ENCODE peak calls at places on chromosomes 6 and 20, in four cellular contexts. A is WTC11, T is transverse colon, V is A673. H is an unnamed sample.

GRCh38 chr20:46823271-46823747 is 71.3 kb upstream of the EYA2 start:
- DNase-seq in A (no peak), T (peak), V (no peak), H (no peak)

GRCh38 chr6:46452312-46452917 is 38.8 kb downstream of the RCAN2 start:
- DNase-seq in A (no peak), T (no peak), V (no peak), H (no peak)

GRCh38 chr6:52227495-52227894 is 16.8 kb downstream of the IL17F start:
- DNase-seq in A (no peak), T (no peak), V (no peak), H (no peak)

GRCh38 chr20:53621482-53622246 is 28.0 kb upstream of the ZNF217 start:
- DNase-seq in A (no peak), T (peak), V (peak), H (peak)

GRCh38 chr6:167551634-167552630 is 227.0 kb downstream of the TTLL2 start:
- DNase-seq in A (no peak), T (no peak), V (no peak), H (no peak)

GRCh38 chr6:166996406-166996805 is 2.8 kb upstream of the CEP43 start:
- DNase-seq in A (no peak), T (no peak), V (no peak), H (no peak)

GRCh38 chr20:57627972-57628650 is 7.9 kb upstream of the ZBP1 start:
- DNase-seq in A (no peak), T (peak), V (peak), H (no peak)

GRCh38 chr20:6061544-6061943 is 7.7 kb upstream of the LRRN4 start:
- DNase-seq in A (no peak), T (no peak), V (no peak), H (no peak)

GRCh38 chr6:29708432-29709177 is 14.6 kb upstream of the HLA-F start:
- DNase-seq in A (no peak), T (peak), V (no peak), H (no peak)

GRCh38 chr6:132412656-132413500 is 11.6 kb upstream of the MOXD1 start:
- DNase-seq in A (no peak), T (no peak), V (no peak), H (no peak)

GRCh38 chr20:14406495-14406894 is 69.1 kb upstream of the FLRT3 start:
- DNase-seq in A (no peak), T (no peak), V (no peak), H (no peak)

GRCh38 chr6:104614394-104614793 is 245.3 kb downstream of the HACE1 start:
- DNase-seq in A (no peak), T (no peak), V (no peak), H (no peak)

GRCh38 chr20:7038029-7038428 is 270.5 kb downstream of the BMP2 start:
- DNase-seq in A (no peak), T (no peak), V (no peak), H (no peak)

GRCh38 chr6:14464049-14464448 is 346.5 kb downstream of the CD83 start:
- DNase-seq in A (no peak), T (no peak), V (peak), H (no peak)

GRCh38 chr6:53042112-53042511 is 23.1 kb upstream of the FBXO9 start:
- DNase-seq in A (no peak), T (no peak), V (peak), H (no peak)

GRCh38 chr6:131792091-131792496 is 15.7 kb upstream of the ENPP1 start:
- DNase-seq in A (no peak), T (no peak), V (peak), H (no peak)

GRCh38 chr6:148335582-148335981 is 7.1 kb upstream of the SASH1 start:
- DNase-seq in A (no peak), T (no peak), V (no peak), H (no peak)

GRCh38 chr6:122869437-122870024 is 80.5 kb downstream of the SMPDL3A start:
- DNase-seq in A (peak), T (peak), V (peak), H (peak)

GRCh38 chr6:141552031-141552430 is 580.7 kb upstream of the GJE1 start:
- DNase-seq in A (no peak), T (no peak), V (no peak), H (no peak)

GRCh38 chr20:61480158-61480825 is 228.2 kb downstream of the CDH4 start:
- DNase-seq in A (peak), T (no peak), V (no peak), H (no peak)

GRCh38 chr6:166009385-166010031 is 158.1 kb downstream of the TBXT start:
- DNase-seq in A (no peak), T (no peak), V (no peak), H (no peak)

GRCh38 chr6:128597004-128597403 is 76.6 kb upstream of the PTPRK start:
- DNase-seq in A (no peak), T (no peak), V (no peak), H (no peak)

DNA sequence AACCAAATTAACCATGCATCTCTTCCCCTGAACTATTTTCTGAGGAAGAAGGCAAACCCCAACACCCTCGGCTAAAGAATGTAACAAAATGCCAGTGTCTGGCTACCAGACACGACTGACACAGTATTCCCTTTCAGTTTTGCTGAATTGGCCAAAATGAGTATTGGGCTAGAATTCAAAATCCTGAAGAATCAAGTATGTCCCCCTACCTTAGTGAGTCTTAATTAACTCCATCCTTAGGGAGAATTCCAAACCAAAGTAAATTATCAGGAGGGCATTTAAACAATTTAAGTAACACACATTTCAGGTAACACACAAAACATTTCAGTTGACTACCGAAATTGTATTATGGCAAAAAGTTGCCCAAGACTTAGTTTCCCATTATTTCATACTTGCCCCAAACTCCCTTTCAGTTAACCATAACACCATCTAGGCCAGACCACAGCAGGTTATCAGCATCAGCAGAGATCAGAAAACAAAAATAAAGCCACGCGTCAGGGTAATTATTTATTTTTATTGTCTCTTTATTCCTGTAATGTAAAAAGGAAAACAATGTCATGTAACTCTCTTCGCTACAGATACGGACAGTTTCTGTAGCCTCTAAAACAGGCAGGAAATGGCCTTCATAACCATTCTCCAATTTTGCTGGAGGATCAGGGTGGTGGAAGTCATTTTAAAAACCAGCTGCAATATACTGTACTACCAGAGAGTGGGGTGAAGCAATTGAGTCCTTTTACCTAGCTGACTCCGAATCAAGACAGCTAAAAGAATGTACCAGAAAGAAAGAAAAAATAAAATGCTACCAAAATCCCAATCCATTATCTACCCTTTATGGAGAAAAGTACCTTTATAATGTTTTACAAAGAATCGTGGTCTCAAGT is 1.9 kb downstream of the SNX5 start:
- DNase-seq in A (no peak), T (no peak), V (no peak), H (no peak)
- TF ChIP-seq CTCF in A (no peak), T (peak), V (no peak), H (no peak)

GRCh38 chr6:125753218-125753936 is 3.9 kb downstream of the HEY2 start:
- DNase-seq in A (no peak), T (no peak), V (peak), H (no peak)
- TF ChIP-seq CTCF in A (no peak), T (peak), V (peak), H (no peak)

GRCh38 chr6:42345696-42346416 is 105.9 kb downstream of the TRERF1 start:
- DNase-seq in A (no peak), T (no peak), V (no peak), H (no peak)
- TF ChIP-seq CTCF in A (no peak), T (no peak), V (no peak), H (no peak)

GRCh38 chr6:169751242-169752073 is at the start of the genes DYNLT2 and ERMARD:
- DNase-seq in A (peak), T (peak), V (peak), H (peak)
- TF ChIP-seq CTCF in A (no peak), T (peak), V (peak), H (no peak)

DNA sequence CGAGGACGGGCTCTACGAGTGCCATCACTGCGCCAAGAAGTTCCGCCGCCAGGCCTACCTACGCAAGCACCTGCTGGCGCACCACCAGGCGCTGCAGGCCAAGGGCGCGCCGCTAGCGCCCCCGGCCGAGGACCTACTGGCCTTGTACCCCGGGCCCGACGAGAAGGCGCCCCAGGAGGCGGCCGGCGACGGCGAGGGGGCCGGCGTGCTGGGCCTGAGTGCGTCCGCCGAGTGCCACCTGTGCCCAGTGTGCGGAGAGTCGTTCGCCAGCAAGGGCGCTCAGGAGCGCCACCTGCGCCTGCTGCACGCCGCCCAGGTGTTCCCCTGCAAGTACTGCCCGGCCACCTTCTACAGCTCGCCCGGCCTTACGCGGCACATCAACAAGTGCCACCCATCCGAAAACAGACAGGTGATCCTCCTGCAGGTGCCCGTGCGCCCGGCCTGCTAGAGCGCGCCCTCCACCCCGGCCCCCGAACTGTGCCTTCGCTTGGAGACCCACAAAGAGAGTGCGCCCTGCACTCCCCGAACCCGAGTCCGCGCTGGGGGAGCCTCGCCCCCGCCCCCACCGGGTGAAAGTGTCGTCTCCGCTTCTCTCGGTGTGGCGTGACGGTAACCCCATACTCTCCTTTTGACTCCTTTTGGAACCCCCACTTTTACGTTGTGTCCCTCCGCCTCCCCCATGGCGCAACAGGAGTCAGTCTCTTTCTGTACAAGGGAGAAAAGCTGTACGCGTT is 1.6 kb downstream of the INSM1 start:
- DNase-seq in A (peak), T (peak), V (no peak), H (peak)
- TF ChIP-seq CTCF in A (no peak), T (no peak), V (no peak), H (no peak)

DNA sequence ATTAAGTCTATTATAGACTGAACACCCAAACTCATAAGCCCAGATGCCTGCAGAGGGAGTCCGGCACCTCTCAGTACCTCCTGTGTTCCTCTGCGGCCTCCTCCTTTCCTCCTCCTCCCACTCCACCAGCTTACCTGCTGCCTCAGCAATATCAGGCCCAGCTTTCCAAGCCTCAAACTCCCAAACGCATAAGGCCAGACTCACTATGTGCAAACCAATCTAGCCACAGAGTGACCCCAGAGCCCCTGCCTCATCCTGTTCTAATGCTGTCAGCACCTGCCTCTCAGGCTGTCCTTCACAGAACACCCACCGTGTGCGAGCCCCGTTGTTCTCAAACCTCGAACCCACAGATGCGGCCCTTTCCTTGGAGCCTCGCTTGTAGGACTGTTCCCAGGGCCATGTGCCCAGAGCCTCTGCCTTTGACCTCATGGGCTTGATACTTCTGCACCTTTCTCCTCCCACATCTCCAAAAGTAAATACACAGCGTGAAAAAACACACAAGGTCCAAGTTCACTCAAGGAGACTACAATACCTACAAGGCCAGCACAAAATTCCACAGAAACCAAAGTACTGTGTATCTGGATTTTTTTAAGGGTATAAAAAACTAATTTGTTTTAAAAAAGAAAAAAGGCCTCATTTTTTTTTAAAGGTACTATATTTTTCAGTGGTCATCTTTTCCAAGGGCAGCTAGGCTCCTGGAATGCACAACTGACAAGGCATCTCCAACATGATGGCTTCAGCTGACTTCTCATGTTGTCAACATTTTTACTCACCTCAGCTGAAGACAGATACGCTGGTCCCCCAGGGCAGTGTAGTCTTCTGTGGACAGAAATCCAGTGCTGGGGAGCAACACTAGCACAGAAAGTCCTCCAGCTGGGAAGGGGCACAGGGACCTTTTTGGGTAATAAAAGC is 52.3 kb downstream of the ABHD12 start:
- DNase-seq in A (no peak), T (no peak), V (no peak), H (no peak)
- TF ChIP-seq CTCF in A (no peak), T (no peak), V (no peak), H (no peak)

GRCh38 chr20:22771706-22772105 is 187.3 kb upstream of the FOXA2 start:
- DNase-seq in A (no peak), T (no peak), V (no peak), H (no peak)
- TF ChIP-seq CTCF in A (no peak), T (no peak), V (no peak), H (no peak)

DNA sequence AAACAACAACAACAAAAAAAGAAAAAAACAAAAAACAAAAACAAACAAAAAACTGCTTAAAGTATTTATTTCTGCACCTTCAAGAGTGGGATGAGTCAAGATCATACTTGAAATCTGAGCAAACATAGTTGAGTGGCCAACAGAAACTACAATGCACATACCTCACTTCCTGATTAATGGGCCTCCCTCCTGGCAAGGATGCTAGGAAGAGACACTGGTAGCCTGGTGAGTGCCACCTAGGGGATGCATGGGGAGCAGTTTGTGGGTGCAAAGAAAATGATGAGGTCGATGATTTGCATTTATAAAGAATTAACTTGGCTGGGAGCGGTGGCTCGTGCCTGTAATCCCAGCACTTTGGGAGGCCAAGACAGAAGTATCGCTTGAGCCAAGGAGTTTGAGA is 808.1 kb downstream of the MAFB start:
- DNase-seq in A (no peak), T (no peak), V (peak), H (no peak)
- TF ChIP-seq CTCF in A (no peak), T (no peak), V (peak), H (no peak)

GRCh38 chr6:87561012-87561411 is 28.8 kb downstream of the RARS2 start:
- DNase-seq in A (no peak), T (no peak), V (no peak), H (no peak)
- TF ChIP-seq CTCF in A (no peak), T (no peak), V (no peak), H (no peak)

GRCh38 chr6:160297310-160297709 is 38.7 kb upstream of the SLC22A2 start:
- DNase-seq in A (peak), T (peak), V (no peak), H (peak)
- TF ChIP-seq CTCF in A (no peak), T (peak), V (no peak), H (peak)